ENCODE peak calls at places on chromosomes 11 and 22, in five cellular contexts. T, J, U, Z and N are unnamed samples. For H3K27me3, the result is how much of the 10 kb centered on the place peaks cover.

GRCh38 chr11:19088791-19089190 is 28.2 kb upstream of the ZDHHC13 start:
- DNase-seq in J (no peak), U (no peak), Z (no peak), T (no peak), N (no peak)

GRCh38 chr11:64225608-64226506 is at the start of the genes NUDT22 and TRPT1:
- DNase-seq in J (peak), U (peak), T (peak), Z (peak), N (peak)

GRCh38 chr11:121035823-121036222 is 11.9 kb downstream of the TBCEL start:
- DNase-seq in U (no peak), J (no peak), Z (no peak), T (no peak), N (no peak)

GRCh38 chr11:104968856-104969776 is 742 bp upstream of the CASP4 start:
- DNase-seq in U (peak), T (peak), J (peak), Z (peak), N (peak)

GRCh38 chr11:113189909-113190667 is 124.3 kb upstream of the TTC12 start:
- DNase-seq in Z (no peak), U (peak), T (peak), J (no peak), N (no peak)

GRCh38 chr11:9943346-9944110 is 279.7 kb downstream of the SWAP70 start:
- DNase-seq in Z (no peak), T (no peak), J (no peak), U (no peak), N (peak)

GRCh38 chr11:132595711-132596111 is 936.6 kb downstream of the OPCML start:
- DNase-seq in J (no peak), U (no peak), T (no peak), Z (no peak), N (no peak)

GRCh38 chr11:45092901-45093760 is 53.3 kb upstream of the PRDM11 start:
- DNase-seq in J (no peak), T (no peak), Z (peak), U (peak), N (no peak)

GRCh38 chr11:85823816-85824215 is 12.9 kb upstream of the SYTL2 start:
- DNase-seq in T (no peak), U (no peak), Z (no peak), J (no peak), N (no peak)

GRCh38 chr11:122758974-122759373 is 79.3 kb upstream of the CRTAM start:
- DNase-seq in U (no peak), J (no peak), T (no peak), Z (no peak), N (peak)

GRCh38 chr11:75174781-75175370 is 24.0 kb downstream of the SLCO2B1 start:
- DNase-seq in U (no peak), J (no peak), Z (peak), T (no peak), N (no peak)

GRCh38 chr11:46916669-46917108 is 1.7 kb downstream of the LRP4 start:
- DNase-seq in Z (peak), T (peak), U (no peak), J (peak), N (peak)

GRCh38 chr11:119532551-119532950 is 109.6 kb upstream of the THY1 start:
- DNase-seq in T (no peak), Z (no peak), U (no peak), J (no peak), N (no peak)

GRCh38 chr11:16895306-16895705 is 118.9 kb downstream of the PLEKHA7 start:
- DNase-seq in T (no peak), J (no peak), U (no peak), Z (no peak), N (no peak)

GRCh38 chr11:9982127-9982795 is 311.8 kb downstream of the SBF2 start:
- DNase-seq in T (no peak), U (peak), J (no peak), Z (no peak), N (no peak)

GRCh38 chr22:27094633-27095308 is 437.4 kb downstream of the MIAT start:
- DNase-seq in J (no peak), Z (no peak), U (no peak), T (peak), N (no peak)

DNA sequence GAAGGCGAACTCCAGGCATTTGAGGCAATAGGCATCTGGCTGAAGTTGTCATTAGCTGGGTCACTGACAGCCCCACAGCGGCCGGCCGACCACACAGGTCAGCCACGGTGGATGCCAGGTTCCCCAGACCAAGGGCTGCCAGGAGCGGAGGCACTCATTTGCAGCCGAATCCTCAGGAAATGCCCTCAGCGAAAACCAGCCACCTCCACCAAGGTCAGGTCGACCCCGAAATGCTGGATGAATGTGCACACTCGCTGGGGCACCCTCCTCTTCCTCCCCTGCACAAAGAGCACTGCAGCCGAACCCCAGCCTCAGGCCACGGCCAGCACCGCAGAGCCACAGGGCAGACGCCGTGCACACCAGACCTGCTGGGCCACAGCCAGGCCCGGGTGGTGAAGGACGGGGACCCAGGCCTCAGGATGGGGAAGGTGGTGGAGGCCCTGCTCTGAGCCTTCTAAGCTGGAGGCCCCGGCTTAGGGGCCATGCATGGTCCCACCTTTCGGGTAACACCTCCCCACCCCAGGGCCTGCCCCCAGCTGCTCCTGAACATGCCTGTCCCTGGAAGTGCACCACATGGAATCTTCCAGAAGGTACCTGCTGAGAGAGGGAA is 206.0 kb downstream of the BRD1 start:
- DNase-seq in J (no peak), U (no peak), T (peak), Z (no peak), N (no peak)
- H3K27me3 ChIP-seq in J (under half), U (half or more), T (half or more), Z (half or more), N (under half)

GRCh38 chr11:68825603-68826002 is 16.1 kb downstream of the CPT1A start:
- DNase-seq in J (peak), U (peak), T (no peak), Z (no peak), N (no peak)
- TF ChIP-seq CTCF in J (peak), U (peak), T (no peak), Z (no peak), N (no peak)

DNA sequence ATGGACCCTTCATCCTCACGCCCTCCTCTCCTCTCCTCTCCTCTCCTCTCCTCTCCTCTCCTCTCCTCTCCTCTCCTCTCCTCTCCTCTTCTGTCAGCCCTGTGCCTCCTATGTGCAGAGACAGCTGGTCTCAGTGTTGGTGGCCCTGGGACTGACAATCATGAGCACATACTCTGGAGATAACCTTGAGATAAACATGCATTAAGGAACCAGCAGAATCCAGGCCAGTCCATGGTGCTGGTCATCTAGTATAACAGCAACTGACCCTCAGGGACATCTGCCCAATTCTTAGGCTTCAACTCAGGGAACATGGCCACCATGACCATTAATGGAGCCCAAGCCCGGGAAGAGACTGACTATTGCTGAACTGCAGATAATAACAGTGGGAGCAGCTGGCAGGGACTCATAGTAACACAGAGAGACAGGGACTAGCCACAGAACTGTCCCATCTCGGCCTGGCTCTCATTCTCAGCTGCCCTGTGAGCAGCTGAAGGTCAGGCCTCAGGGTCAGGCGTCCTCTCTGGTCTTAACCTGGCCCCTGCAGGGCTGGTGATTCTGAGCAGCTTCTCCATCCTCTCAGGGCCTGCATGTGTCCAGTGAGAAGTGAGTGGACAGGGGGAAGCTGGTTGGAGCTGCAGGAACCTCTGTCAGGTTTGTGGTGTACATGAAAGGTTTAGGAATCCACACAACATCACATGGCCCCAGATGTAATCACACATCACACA is 45.4 kb downstream of the GGTLC2 start:
- DNase-seq in T (no peak), U (no peak), Z (no peak), J (no peak), N (no peak)
- H3K27me3 ChIP-seq in T (under half), U (under half), Z (under half), J (under half), N (under half)

GRCh38 chr11:47979378-47980092 is 824 bp upstream of the PTPRJ start:
- DNase-seq in T (no peak), Z (no peak), J (peak), U (no peak), N (no peak)
- TF ChIP-seq CTCF in T (no peak), Z (no peak), J (peak), U (no peak), N (no peak)

DNA sequence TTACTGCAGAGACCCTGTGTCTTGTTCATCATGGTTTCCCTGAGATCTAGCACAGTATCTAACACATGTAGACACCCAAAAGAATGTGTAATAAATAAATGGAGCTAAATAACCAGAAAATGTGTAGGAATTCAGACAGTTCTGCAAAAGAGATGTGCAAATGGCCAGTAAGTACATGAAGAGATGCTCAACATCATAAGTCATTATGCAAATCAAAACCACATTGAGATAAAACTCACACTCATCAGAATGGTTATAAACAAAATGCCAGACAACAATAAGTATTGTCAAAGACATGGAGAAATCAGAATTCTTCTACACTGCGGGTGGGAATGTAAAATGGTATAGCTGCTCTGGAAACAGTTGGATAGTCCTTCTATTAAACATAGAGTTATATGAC is 88.5 kb downstream of the RBFOX2 start:
- DNase-seq in Z (no peak), T (no peak), U (no peak), J (no peak), N (no peak)
- H3K27me3 ChIP-seq in Z (under half), T (under half), U (under half), J (under half), N (under half)

DNA sequence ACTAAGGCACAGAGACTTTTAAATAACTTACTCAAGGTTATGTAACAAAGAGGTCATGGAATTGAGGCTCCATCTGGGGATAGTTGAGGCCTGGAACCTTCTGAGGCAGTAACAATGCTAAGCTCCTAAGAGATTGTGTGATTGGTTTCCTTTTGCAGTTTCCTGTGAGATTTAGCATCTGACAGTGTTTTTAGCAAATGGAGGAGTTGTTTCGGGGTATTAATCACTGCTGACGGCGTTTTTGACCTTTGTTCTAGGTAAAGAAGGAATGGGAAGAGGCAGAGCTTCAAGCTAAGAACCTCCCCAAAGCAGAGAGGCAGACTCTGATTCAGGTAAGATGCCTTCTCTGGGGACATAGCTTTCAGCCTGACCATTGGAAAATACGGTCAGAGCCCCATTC is 32.1 kb upstream of the ST14 start:
- DNase-seq in Z (no peak), U (no peak), J (no peak), T (no peak), N (no peak)
- TF ChIP-seq CTCF in Z (no peak), U (no peak), J (no peak), T (no peak), N (no peak)